ENCODE peak calls at places on chromosomes 4 and X, in seven cellular contexts. Y, J, C, X, A, Q and G are unnamed samples.

GRCh38 chr4:146275370-146275769 is 61.0 kb downstream of the REELD1 start:
- DNase-seq in Y (no peak), J (no peak), C (no peak), X (no peak), A (no peak), Q (no peak), G (no peak)

GRCh38 chr4:1549638-1550035 is 134.5 kb downstream of the FAM53A start:
- DNase-seq in Y (no peak), J (no peak), C (no peak), X (peak), A (no peak), Q (peak), G (no peak)

GRCh38 chr4:7094931-7095330 is 27.1 kb upstream of the GRPEL1 start:
- DNase-seq in Y (no peak), J (no peak), C (no peak), X (no peak), A (no peak), Q (no peak), G (no peak)

GRCh38 chr4:88743696-88744095 is 46.1 kb upstream of the NAP1L5 start:
- DNase-seq in Y (no peak), J (peak), C (no peak), X (no peak), A (peak), Q (no peak), G (no peak)

GRCh38 chrX:139126493-139126892 is 404.0 kb upstream of the F9 start:
- DNase-seq in Y (no peak), J (no peak), C (no peak), X (no peak), A (peak), Q (no peak), G (no peak)

GRCh38 chrX:7448123-7448522 is 300.2 kb upstream of the PUDP start:
- DNase-seq in Y (no peak), J (no peak), C (no peak), X (no peak), A (no peak), Q (no peak), G (no peak)

GRCh38 chr4:83490876-83491450 is 6.1 kb upstream of the ABRAXAS1 start:
- DNase-seq in Y (peak), J (peak), C (no peak), X (no peak), A (peak), Q (no peak), G (no peak)

GRCh38 chr4:75715105-75715799 is 9.1 kb upstream of the USO1 start:
- DNase-seq in Y (no peak), J (peak), C (no peak), X (no peak), A (no peak), Q (no peak), G (no peak)

GRCh38 chrX:149948001-149948400 is 9.7 kb upstream of the EOLA2 start:
- DNase-seq in Y (no peak), J (no peak), C (no peak), X (no peak), A (no peak), Q (no peak), G (no peak)

GRCh38 chr4:56505269-56506109 is at the start of gene ARL9:
- DNase-seq in Y (peak), J (peak), C (peak), X (peak), A (peak), Q (peak), G (peak)

GRCh38 chr4:152166567-152166966 is 369.3 kb downstream of the FBXW7 start:
- DNase-seq in Y (no peak), J (no peak), C (no peak), X (no peak), A (peak), Q (no peak), G (no peak)

GRCh38 chr4:166435449-166435848 is 562.4 kb downstream of the TLL1 start:
- DNase-seq in Y (no peak), J (peak), C (no peak), X (no peak), A (peak), Q (no peak), G (peak)

GRCh38 chrX:67780694-67781109 is 236.9 kb downstream of the AR start:
- DNase-seq in Y (no peak), J (peak), C (no peak), X (peak), A (peak), Q (peak), G (peak)

GRCh38 chr4:139559692-139560091 is 3.7 kb upstream of the SETD7 start:
- DNase-seq in Y (no peak), J (no peak), C (no peak), X (no peak), A (no peak), Q (no peak), G (no peak)

GRCh38 chr4:8793571-8794160 is 78.0 kb downstream of the HMX1 start:
- DNase-seq in Y (no peak), J (no peak), C (no peak), X (no peak), A (no peak), Q (no peak), G (no peak)

GRCh38 chr4:140037353-140038030 is 116.5 kb downstream of the MAML3 start:
- DNase-seq in Y (peak), J (peak), C (no peak), X (no peak), A (peak), Q (no peak), G (peak)

GRCh38 chr4:5399790-5400421 is 308.5 kb downstream of the EVC2 start:
- DNase-seq in Y (peak), J (no peak), C (no peak), X (no peak), A (peak), Q (no peak), G (no peak)

GRCh38 chr4:87081826-87082225 is 138.6 kb downstream of the KLHL8 start:
- DNase-seq in Y (no peak), J (peak), C (no peak), X (no peak), A (no peak), Q (no peak), G (no peak)

GRCh38 chrX:28135378-28136047 is 154.3 kb upstream of the DCAF8L1 start:
- DNase-seq in Y (no peak), J (no peak), C (no peak), X (no peak), A (no peak), Q (no peak), G (no peak)

GRCh38 chrX:103791826-103792458 is 15.3 kb downstream of the PLP1 start:
- DNase-seq in Y (no peak), J (no peak), C (no peak), X (no peak), A (peak), Q (no peak), G (no peak)

GRCh38 chrX:134821370-134821769 is 163.1 kb upstream of the PLAC1 start:
- DNase-seq in Y (no peak), J (peak), C (no peak), X (no peak), A (peak), Q (peak), G (no peak)